ENCODE peak calls at places on chromosome 14, in eight cellular contexts. One of them, this sample, is unnamed.
A peak's percentile ranks its signal among the peaks of the same experiment; 100 is the strongest.

GRCh38 chr14:57161583-57161982 is 107.1 kb downstream of the EXOC5 start:
- DNase-seq in brain microvascular endothelial cell: no peak
- DNase-seq in IMR-90: no peak
- DNase-seq in HFF-Myc: no peak
- DNase-seq in breast epithelium: no peak
- DNase-seq in cardiac muscle cell: no peak
- DNase-seq in cardiac fibroblast: no peak
- DNase-seq in tibial artery: no peak
- DNase-seq in this sample: no peak

GRCh38 chr14:61145258-61145902 is 135.8 kb downstream of the TMEM30B start:
- DNase-seq in brain microvascular endothelial cell: peak; percentile 81
- DNase-seq in IMR-90: peak; percentile 99
- DNase-seq in HFF-Myc: peak; percentile 96
- DNase-seq in breast epithelium: no peak
- DNase-seq in cardiac muscle cell: no peak
- DNase-seq in cardiac fibroblast: peak; percentile 89
- DNase-seq in tibial artery: no peak
- DNase-seq in this sample: peak; percentile 97

GRCh38 chr14:50432131-50432530 is 35.5 kb upstream of the CDKL1 start:
- DNase-seq in brain microvascular endothelial cell: no peak
- DNase-seq in IMR-90: no peak
- DNase-seq in HFF-Myc: no peak
- DNase-seq in breast epithelium: no peak
- DNase-seq in cardiac muscle cell: no peak
- DNase-seq in cardiac fibroblast: no peak
- DNase-seq in tibial artery: no peak
- DNase-seq in this sample: no peak

GRCh38 chr14:86973177-86973576 is 1019.8 kb downstream of the GALC start:
- DNase-seq in brain microvascular endothelial cell: no peak
- DNase-seq in IMR-90: no peak
- DNase-seq in HFF-Myc: no peak
- DNase-seq in breast epithelium: no peak
- DNase-seq in cardiac muscle cell: no peak
- DNase-seq in cardiac fibroblast: no peak
- DNase-seq in tibial artery: no peak
- DNase-seq in this sample: no peak

GRCh38 chr14:60090864-60091519 is 731 bp upstream of the PCNX4 start:
- DNase-seq in brain microvascular endothelial cell: peak; percentile 49
- DNase-seq in IMR-90: peak; percentile 64
- DNase-seq in HFF-Myc: peak; percentile 35
- DNase-seq in breast epithelium: peak; percentile 37
- DNase-seq in cardiac muscle cell: peak; percentile 73
- DNase-seq in cardiac fibroblast: peak; percentile 81
- DNase-seq in tibial artery: peak; percentile 75
- DNase-seq in this sample: no peak

GRCh38 chr14:24238123-24238522 is 4.3 kb downstream of the TINF2 start:
- DNase-seq in brain microvascular endothelial cell: no peak
- DNase-seq in IMR-90: no peak
- DNase-seq in HFF-Myc: no peak
- DNase-seq in breast epithelium: no peak
- DNase-seq in cardiac muscle cell: no peak
- DNase-seq in cardiac fibroblast: no peak
- DNase-seq in tibial artery: peak; percentile 35
- DNase-seq in this sample: no peak

GRCh38 chr14:31505411-31505810 is 17.6 kb upstream of the GPR33 start:
- DNase-seq in brain microvascular endothelial cell: peak; percentile 75
- DNase-seq in IMR-90: peak; percentile 61
- DNase-seq in HFF-Myc: no peak
- DNase-seq in breast epithelium: no peak
- DNase-seq in cardiac muscle cell: no peak
- DNase-seq in cardiac fibroblast: peak; percentile 68
- DNase-seq in tibial artery: no peak
- DNase-seq in this sample: peak; percentile 16

GRCh38 chr14:66752109-66752508 is 244.2 kb downstream of the GPHN start:
- DNase-seq in brain microvascular endothelial cell: no peak
- DNase-seq in IMR-90: no peak
- DNase-seq in HFF-Myc: no peak
- DNase-seq in breast epithelium: no peak
- DNase-seq in cardiac muscle cell: no peak
- DNase-seq in cardiac fibroblast: no peak
- DNase-seq in tibial artery: no peak
- DNase-seq in this sample: no peak

GRCh38 chr14:78175412-78175811 is 5.2 kb downstream of the NRXN3 start:
- DNase-seq in brain microvascular endothelial cell: no peak
- DNase-seq in IMR-90: no peak
- DNase-seq in HFF-Myc: no peak
- DNase-seq in breast epithelium: no peak
- DNase-seq in cardiac muscle cell: no peak
- DNase-seq in cardiac fibroblast: no peak
- DNase-seq in tibial artery: no peak
- DNase-seq in this sample: no peak

GRCh38 chr14:75206190-75206589 is 29.8 kb upstream of the TMED10 start:
- DNase-seq in brain microvascular endothelial cell: no peak
- DNase-seq in IMR-90: no peak
- DNase-seq in HFF-Myc: no peak
- DNase-seq in breast epithelium: no peak
- DNase-seq in cardiac muscle cell: no peak
- DNase-seq in cardiac fibroblast: no peak
- DNase-seq in tibial artery: no peak
- DNase-seq in this sample: no peak

GRCh38 chr14:61321385-61322010 is at the start of gene PRKCH:
- DNase-seq in brain microvascular endothelial cell: peak; percentile 33
- DNase-seq in IMR-90: peak; percentile 25
- DNase-seq in HFF-Myc: no peak
- DNase-seq in breast epithelium: peak; percentile 81
- DNase-seq in cardiac muscle cell: peak; percentile 80
- DNase-seq in cardiac fibroblast: peak; percentile 64
- DNase-seq in tibial artery: peak; percentile 85
- DNase-seq in this sample: no peak

GRCh38 chr14:50038398-50039119 is 77.8 kb downstream of the VCPKMT start:
- DNase-seq in brain microvascular endothelial cell: peak; percentile 87
- DNase-seq in IMR-90: peak; percentile 98
- DNase-seq in HFF-Myc: peak; percentile 59
- DNase-seq in breast epithelium: no peak
- DNase-seq in cardiac muscle cell: peak; percentile 50
- DNase-seq in cardiac fibroblast: peak; percentile 98
- DNase-seq in tibial artery: no peak
- DNase-seq in this sample: peak; percentile 97

GRCh38 chr14:88454886-88455285 is 69.4 kb downstream of the SPATA7 start:
- DNase-seq in brain microvascular endothelial cell: no peak
- DNase-seq in IMR-90: peak; percentile 42
- DNase-seq in HFF-Myc: no peak
- DNase-seq in breast epithelium: no peak
- DNase-seq in cardiac muscle cell: no peak
- DNase-seq in cardiac fibroblast: no peak
- DNase-seq in tibial artery: no peak
- DNase-seq in this sample: no peak

DNA sequence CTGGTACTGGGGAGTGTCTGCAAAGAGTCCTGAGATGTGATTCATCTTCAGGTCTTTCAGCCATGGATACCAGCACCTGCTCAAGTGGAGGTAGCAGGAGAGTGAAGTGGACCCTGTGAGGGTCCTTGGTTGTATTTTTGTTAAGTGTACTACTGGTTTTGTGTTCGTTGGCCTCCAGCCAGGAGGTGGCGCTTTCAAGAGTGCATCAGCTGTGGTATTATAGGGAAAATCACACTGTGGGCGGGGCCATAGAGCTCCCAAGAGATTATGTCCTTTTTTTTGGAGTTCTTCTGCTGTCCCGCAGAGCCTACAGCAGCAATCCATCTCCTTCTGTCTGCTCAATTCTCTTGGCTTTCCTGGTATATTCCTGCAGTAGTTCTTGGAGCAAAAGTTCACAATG is 66.8 kb downstream of the SPATA7 start:
- DNase-seq in brain microvascular endothelial cell: no peak
- DNase-seq in IMR-90: no peak
- DNase-seq in HFF-Myc: no peak
- DNase-seq in breast epithelium: no peak
- DNase-seq in cardiac muscle cell: no peak
- DNase-seq in cardiac fibroblast: no peak
- DNase-seq in tibial artery: no peak
- DNase-seq in this sample: no peak
- TF ChIP-seq CTCF in brain microvascular endothelial cell: no peak
- TF ChIP-seq CTCF in IMR-90: no peak
- TF ChIP-seq CTCF in HFF-Myc: no peak
- TF ChIP-seq CTCF in breast epithelium: no peak
- TF ChIP-seq CTCF in cardiac muscle cell: no peak
- TF ChIP-seq CTCF in cardiac fibroblast: no peak
- TF ChIP-seq CTCF in tibial artery: no peak
- TF ChIP-seq CTCF in this sample: no peak

GRCh38 chr14:106518054-106518943 is 991.9 kb downstream of the TMEM121 start:
- DNase-seq in brain microvascular endothelial cell: no peak
- DNase-seq in IMR-90: no peak
- DNase-seq in HFF-Myc: no peak
- DNase-seq in breast epithelium: no peak
- DNase-seq in cardiac muscle cell: no peak
- DNase-seq in cardiac fibroblast: no peak
- DNase-seq in tibial artery: no peak
- DNase-seq in this sample: no peak
- H3K4me3 ChIP-seq in brain microvascular endothelial cell: no peak overlapping the region
- H3K4me3 ChIP-seq in IMR-90: no peak overlapping the region
- H3K4me3 ChIP-seq in HFF-Myc: no peak overlapping the region
- H3K4me3 ChIP-seq in breast epithelium: no peak overlapping the region
- H3K4me3 ChIP-seq in cardiac muscle cell: no peak overlapping the region
- H3K4me3 ChIP-seq in cardiac fibroblast: no peak overlapping the region
- H3K4me3 ChIP-seq in tibial artery: no peak overlapping the region
- H3K4me3 ChIP-seq in this sample: no peak overlapping the region

GRCh38 chr14:99608591-99608990 is 4.6 kb upstream of the CCDC85C start:
- DNase-seq in brain microvascular endothelial cell: no peak
- DNase-seq in IMR-90: no peak
- DNase-seq in HFF-Myc: no peak
- DNase-seq in breast epithelium: no peak
- DNase-seq in cardiac muscle cell: no peak
- DNase-seq in cardiac fibroblast: no peak
- DNase-seq in tibial artery: no peak
- DNase-seq in this sample: no peak

GRCh38 chr14:99611639-99612038 is 7.6 kb upstream of the CCDC85C start:
- DNase-seq in brain microvascular endothelial cell: no peak
- DNase-seq in IMR-90: no peak
- DNase-seq in HFF-Myc: no peak
- DNase-seq in breast epithelium: no peak
- DNase-seq in cardiac muscle cell: no peak
- DNase-seq in cardiac fibroblast: no peak
- DNase-seq in tibial artery: no peak
- DNase-seq in this sample: no peak

GRCh38 chr14:99612065-99612736 is 8.2 kb upstream of the CCDC85C start:
- DNase-seq in brain microvascular endothelial cell: no peak
- DNase-seq in IMR-90: no peak
- DNase-seq in HFF-Myc: no peak
- DNase-seq in breast epithelium: no peak
- DNase-seq in cardiac muscle cell: no peak
- DNase-seq in cardiac fibroblast: no peak
- DNase-seq in tibial artery: no peak
- DNase-seq in this sample: no peak

GRCh38 chr14:99606359-99606758 is 2.4 kb upstream of the CCDC85C start:
- DNase-seq in brain microvascular endothelial cell: no peak
- DNase-seq in IMR-90: no peak
- DNase-seq in HFF-Myc: no peak
- DNase-seq in breast epithelium: no peak
- DNase-seq in cardiac muscle cell: no peak
- DNase-seq in cardiac fibroblast: no peak
- DNase-seq in tibial artery: no peak
- DNase-seq in this sample: no peak

DNA sequence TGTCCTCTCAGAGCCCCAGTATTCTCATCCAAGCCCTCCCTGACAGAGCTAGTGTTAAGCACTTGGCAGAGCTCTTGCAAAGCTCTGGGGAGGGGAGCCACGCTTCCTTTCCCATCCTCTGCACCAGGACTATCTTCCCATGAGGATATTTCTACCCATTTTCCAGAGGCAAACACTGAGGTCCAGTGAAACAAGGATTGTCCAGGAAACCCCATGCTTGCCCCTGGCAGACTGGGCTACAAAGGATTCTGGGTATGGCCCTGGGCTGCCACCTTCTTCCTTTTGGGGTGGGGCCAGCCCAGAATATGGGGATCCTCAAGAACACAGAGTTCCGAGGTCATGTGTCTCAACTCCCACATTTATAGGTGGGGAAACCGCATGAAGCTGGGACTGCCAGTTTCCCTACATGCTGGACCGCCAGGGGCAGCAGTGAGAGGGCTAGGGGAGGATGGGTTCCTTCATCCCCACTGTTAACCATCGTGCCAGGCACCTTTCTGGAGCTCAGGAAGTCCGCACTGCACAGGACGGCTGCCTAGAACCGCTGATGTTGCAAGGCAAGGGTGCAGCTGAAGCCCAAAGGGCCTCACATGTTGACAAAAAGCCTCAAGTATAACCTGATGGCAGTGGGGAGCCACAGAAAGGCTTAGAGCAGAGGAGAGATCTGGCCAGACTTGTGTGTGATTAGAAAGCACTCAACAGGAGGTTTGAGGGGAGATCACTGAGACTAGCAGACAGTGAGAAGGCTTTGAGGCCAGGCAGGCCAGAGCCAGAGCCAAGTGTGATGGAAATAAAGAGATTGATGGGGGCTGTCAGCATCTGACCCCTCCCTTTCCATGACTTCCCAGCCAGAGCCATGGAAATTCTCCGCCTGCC is 5.5 kb upstream of the CCDC85C start:
- DNase-seq in brain microvascular endothelial cell: no peak
- DNase-seq in IMR-90: peak; percentile 33
- DNase-seq in HFF-Myc: no peak
- DNase-seq in breast epithelium: no peak
- DNase-seq in cardiac muscle cell: peak; percentile 34
- DNase-seq in cardiac fibroblast: no peak
- DNase-seq in tibial artery: no peak
- DNase-seq in this sample: no peak
- TF ChIP-seq CTCF in brain microvascular endothelial cell: peak; percentile 90
- TF ChIP-seq CTCF in IMR-90: peak; percentile 64
- TF ChIP-seq CTCF in HFF-Myc: peak; percentile 89
- TF ChIP-seq CTCF in breast epithelium: no peak
- TF ChIP-seq CTCF in cardiac muscle cell: no peak
- TF ChIP-seq CTCF in cardiac fibroblast: no peak
- TF ChIP-seq CTCF in tibial artery: no peak
- TF ChIP-seq CTCF in this sample: no peak

GRCh38 chr14:105880616-105881015 is 354.2 kb downstream of the TMEM121 start:
- DNase-seq in brain microvascular endothelial cell: no peak
- DNase-seq in IMR-90: no peak
- DNase-seq in HFF-Myc: no peak
- DNase-seq in breast epithelium: no peak
- DNase-seq in cardiac muscle cell: no peak
- DNase-seq in cardiac fibroblast: no peak
- DNase-seq in tibial artery: peak; percentile 42
- DNase-seq in this sample: no peak

GRCh38 chr14:105878554-105878953 is 352.2 kb downstream of the TMEM121 start:
- DNase-seq in brain microvascular endothelial cell: no peak
- DNase-seq in IMR-90: no peak
- DNase-seq in HFF-Myc: no peak
- DNase-seq in breast epithelium: no peak
- DNase-seq in cardiac muscle cell: no peak
- DNase-seq in cardiac fibroblast: no peak
- DNase-seq in tibial artery: peak; percentile 47
- DNase-seq in this sample: no peak

GRCh38 chr14:105881021-105881930 is 354.9 kb downstream of the TMEM121 start:
- DNase-seq in brain microvascular endothelial cell: no peak
- DNase-seq in IMR-90: no peak
- DNase-seq in HFF-Myc: no peak
- DNase-seq in breast epithelium: no peak
- DNase-seq in cardiac muscle cell: no peak
- DNase-seq in cardiac fibroblast: no peak
- DNase-seq in tibial artery: peak; percentile 53
- DNase-seq in this sample: no peak

GRCh38 chr14:105879503-105879866 is 353.1 kb downstream of the TMEM121 start:
- DNase-seq in brain microvascular endothelial cell: no peak
- DNase-seq in IMR-90: no peak
- DNase-seq in HFF-Myc: no peak
- DNase-seq in breast epithelium: no peak
- DNase-seq in cardiac muscle cell: no peak
- DNase-seq in cardiac fibroblast: no peak
- DNase-seq in tibial artery: no peak
- DNase-seq in this sample: no peak

GRCh38 chr14:105879867-105880561 is 353.6 kb downstream of the TMEM121 start:
- DNase-seq in brain microvascular endothelial cell: no peak
- DNase-seq in IMR-90: no peak
- DNase-seq in HFF-Myc: no peak
- DNase-seq in breast epithelium: no peak
- DNase-seq in cardiac muscle cell: no peak
- DNase-seq in cardiac fibroblast: no peak
- DNase-seq in tibial artery: peak; percentile 60
- DNase-seq in this sample: no peak
- H3K4me3 ChIP-seq in brain microvascular endothelial cell: no peak overlapping the region
- H3K4me3 ChIP-seq in IMR-90: no peak overlapping the region
- H3K4me3 ChIP-seq in HFF-Myc: no peak overlapping the region
- H3K4me3 ChIP-seq in breast epithelium: no peak overlapping the region
- H3K4me3 ChIP-seq in cardiac muscle cell: no peak overlapping the region
- H3K4me3 ChIP-seq in cardiac fibroblast: no peak overlapping the region
- H3K4me3 ChIP-seq in tibial artery: no peak overlapping the region
- H3K4me3 ChIP-seq in this sample: no peak overlapping the region

This sample was measured in AG09309.